ENCODE peak calls at places on chromosomes 3 and 15, in five cellular contexts. G is A549, I is PC-3, L is PC-9, S is HCT116. D is an unnamed sample.

GRCh38 chr3:155392138-155392537 is 98.7 kb upstream of the STRIT1 start:
- DNase-seq in G (no peak), I (no peak), L (no peak), S (no peak), D (no peak)

GRCh38 chr3:47678446-47679338 is 100.0 kb upstream of the CSPG5 start:
- DNase-seq in G (no peak), I (no peak), L (no peak), S (no peak), D (no peak)

GRCh38 chr3:98548544-98548943 is 16.8 kb downstream of the GPR15 start:
- DNase-seq in G (no peak), I (no peak), L (no peak), S (no peak), D (no peak)

GRCh38 chr3:160027541-160028195 is 39.0 kb downstream of the IL12A start:
- DNase-seq in G (no peak), I (peak), L (peak), S (no peak), D (no peak)

GRCh38 chr3:121942116-121942786 is 48.0 kb downstream of the SLC15A2 start:
- DNase-seq in G (no peak), I (peak), L (peak), S (no peak), D (no peak)

GRCh38 chr3:133860519-133860918 is 35.2 kb downstream of the RAB6B start:
- DNase-seq in G (no peak), I (no peak), L (no peak), S (no peak), D (no peak)

GRCh38 chr3:150215616-150216015 is 192.5 kb upstream of the TSC22D2 start:
- DNase-seq in G (no peak), I (no peak), L (no peak), S (no peak), D (no peak)

GRCh38 chr3:152071924-152072323 is 196.8 kb upstream of the MBNL1 start:
- DNase-seq in G (no peak), I (peak), L (no peak), S (peak), D (no peak)

GRCh38 chr3:126329927-126330725 is 27.1 kb downstream of the KLF15 start:
- DNase-seq in G (no peak), I (no peak), L (no peak), S (no peak), D (no peak)

GRCh38 chr15:42065008-42065407 is 29.4 kb downstream of the PLA2G4D start:
- DNase-seq in G (no peak), I (peak), L (no peak), S (no peak), D (peak)

GRCh38 chr3:37899101-37899707 is 37.5 kb downstream of the CTDSPL start:
- DNase-seq in G (no peak), I (no peak), L (no peak), S (no peak), D (no peak)

GRCh38 chr3:64664397-64664796 is 23.4 kb downstream of the ADAMTS9 start:
- DNase-seq in G (no peak), I (no peak), L (no peak), S (no peak), D (no peak)

GRCh38 chr3:129602730-129603560 is 3.5 kb downstream of the PLXND1 start:
- DNase-seq in G (peak), I (peak), L (peak), S (no peak), D (peak)

GRCh38 chr3:113234688-113235260 is 23.4 kb downstream of the BOC start:
- DNase-seq in G (no peak), I (no peak), L (no peak), S (no peak), D (no peak)

GRCh38 chr3:27568393-27568792 is 84.2 kb upstream of the SLC4A7 start:
- DNase-seq in G (no peak), I (peak), L (no peak), S (no peak), D (no peak)

GRCh38 chr3:44892689-44893088 is 18.3 kb downstream of the TGM4 start:
- DNase-seq in G (no peak), I (peak), L (no peak), S (no peak), D (no peak)

GRCh38 chr3:49966233-49966942 is 26.4 kb downstream of the RBM6 start:
- DNase-seq in G (no peak), I (peak), L (no peak), S (no peak), D (no peak)

GRCh38 chr3:194503101-194503531 is 16.3 kb upstream of the ATP13A3 start:
- DNase-seq in G (no peak), I (peak), L (no peak), S (no peak), D (no peak)

GRCh38 chr3:33380653-33381052 is 59.6 kb downstream of the UBP1 start:
- DNase-seq in G (no peak), I (no peak), L (no peak), S (no peak), D (no peak)

GRCh38 chr3:17035033-17035432 is 150.3 kb downstream of the PLCL2 start:
- DNase-seq in G (no peak), I (no peak), L (no peak), S (no peak), D (no peak)

GRCh38 chr3:20043398-20043797 is 3.2 kb downstream of the KAT2B start:
- DNase-seq in G (no peak), I (no peak), L (peak), S (no peak), D (peak)

GRCh38 chr3:170117134-170117533 is 64.4 kb downstream of the PHC3 start:
- DNase-seq in G (peak), I (peak), L (no peak), S (no peak), D (no peak)

GRCh38 chr15:45604321-45604720 is 17.1 kb downstream of the BLOC1S6 start:
- DNase-seq in G (no peak), I (no peak), L (no peak), S (no peak), D (no peak)

GRCh38 chr3:173553635-173554280 is 156.2 kb downstream of the NLGN1 start:
- DNase-seq in G (peak), I (peak), L (no peak), S (peak), D (no peak)

GRCh38 chr15:92624401-92624991 is 31.1 kb downstream of the FAM174B start:
- DNase-seq in G (no peak), I (no peak), L (no peak), S (no peak), D (no peak)

GRCh38 chr3:47824541-47825473 is 21.9 kb downstream of the DHX30 start:
- DNase-seq in G (peak), I (peak), L (peak), S (peak), D (peak)

GRCh38 chr3:90092994-90093393 is 985.6 kb downstream of the EPHA3 start:
- DNase-seq in G (no peak), I (peak), L (no peak), S (no peak), D (no peak)

GRCh38 chr3:128425142-128425845 is 41.4 kb downstream of the DNAJB8 start:
- DNase-seq in G (no peak), I (no peak), L (no peak), S (no peak), D (no peak)

GRCh38 chr3:177484926-177485325 is 287.6 kb upstream of the TBL1XR1 start:
- DNase-seq in G (no peak), I (no peak), L (no peak), S (no peak), D (no peak)

GRCh38 chr3:177345973-177346503 is 148.8 kb upstream of the TBL1XR1 start:
- DNase-seq in G (no peak), I (no peak), L (no peak), S (no peak), D (no peak)

GRCh38 chr3:172678068-172678467 is 32.8 kb downstream of the NCEH1 start:
- DNase-seq in G (no peak), I (peak), L (peak), S (no peak), D (no peak)

GRCh38 chr15:92451225-92451825 is 57.6 kb downstream of the ST8SIA2 start:
- DNase-seq in G (no peak), I (peak), L (peak), S (no peak), D (no peak)

GRCh38 chr15:56835598-56836275 is 82.7 kb upstream of the TCF12 start:
- DNase-seq in G (no peak), I (no peak), L (no peak), S (no peak), D (no peak)

GRCh38 chr3:23096041-23096440 is 107.1 kb upstream of the UBE2E2 start:
- DNase-seq in G (no peak), I (peak), L (peak), S (no peak), D (no peak)

GRCh38 chr3:23099021-23099420 is 104.1 kb upstream of the UBE2E2 start:
- DNase-seq in G (no peak), I (no peak), L (no peak), S (no peak), D (no peak)

GRCh38 chr3:23094412-23094811 is 108.7 kb upstream of the UBE2E2 start:
- DNase-seq in G (no peak), I (no peak), L (no peak), S (no peak), D (no peak)

GRCh38 chr3:23099677-23100076 is 103.5 kb upstream of the UBE2E2 start:
- DNase-seq in G (no peak), I (peak), L (no peak), S (no peak), D (no peak)

DNA sequence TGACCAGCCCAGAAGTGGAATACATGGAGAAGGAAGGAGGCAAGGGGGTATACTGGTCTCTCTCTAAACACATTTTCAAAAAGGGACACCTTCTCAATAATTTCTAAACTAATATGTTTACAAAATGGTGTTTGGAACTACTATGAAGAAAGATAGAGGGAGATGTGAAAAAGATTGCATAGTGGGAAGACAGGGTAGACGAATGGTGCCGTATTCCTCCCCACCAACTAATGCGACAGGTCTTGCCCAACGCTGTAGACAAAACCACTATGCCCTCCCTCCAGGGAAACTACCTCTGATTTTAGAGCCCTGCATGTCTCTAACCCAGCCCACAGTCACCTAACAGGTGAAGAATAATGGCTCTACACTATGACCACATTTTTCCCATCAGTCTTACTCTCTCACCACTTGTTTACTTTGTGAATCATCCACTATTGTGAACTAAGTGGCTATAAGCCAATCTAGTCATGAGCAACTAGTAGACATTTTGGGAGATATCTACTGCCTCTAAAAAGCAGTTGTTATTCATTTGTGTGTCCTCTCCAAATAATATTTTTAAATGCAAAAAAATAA is 108.2 kb upstream of the UBE2E2 start:
- DNase-seq in G (peak), I (peak), L (peak), S (peak), D (no peak)
- H3K4me3 ChIP-seq in G (no peak), I (no peak), L (no peak), S (no peak), D (no peak)

GRCh38 chr3:188431553-188431952 is 277.6 kb downstream of the LPP start:
- DNase-seq in G (no peak), I (peak), L (peak), S (no peak), D (no peak)

GRCh38 chr3:188431040-188431439 is 277.1 kb downstream of the LPP start:
- DNase-seq in G (no peak), I (no peak), L (no peak), S (no peak), D (no peak)

GRCh38 chr3:188433526-188433855 is 279.5 kb downstream of the LPP start:
- DNase-seq in G (no peak), I (no peak), L (no peak), S (no peak), D (no peak)

GRCh38 chr3:188434594-188434993 is 280.6 kb downstream of the LPP start:
- DNase-seq in G (no peak), I (no peak), L (no peak), S (no peak), D (no peak)

DNA sequence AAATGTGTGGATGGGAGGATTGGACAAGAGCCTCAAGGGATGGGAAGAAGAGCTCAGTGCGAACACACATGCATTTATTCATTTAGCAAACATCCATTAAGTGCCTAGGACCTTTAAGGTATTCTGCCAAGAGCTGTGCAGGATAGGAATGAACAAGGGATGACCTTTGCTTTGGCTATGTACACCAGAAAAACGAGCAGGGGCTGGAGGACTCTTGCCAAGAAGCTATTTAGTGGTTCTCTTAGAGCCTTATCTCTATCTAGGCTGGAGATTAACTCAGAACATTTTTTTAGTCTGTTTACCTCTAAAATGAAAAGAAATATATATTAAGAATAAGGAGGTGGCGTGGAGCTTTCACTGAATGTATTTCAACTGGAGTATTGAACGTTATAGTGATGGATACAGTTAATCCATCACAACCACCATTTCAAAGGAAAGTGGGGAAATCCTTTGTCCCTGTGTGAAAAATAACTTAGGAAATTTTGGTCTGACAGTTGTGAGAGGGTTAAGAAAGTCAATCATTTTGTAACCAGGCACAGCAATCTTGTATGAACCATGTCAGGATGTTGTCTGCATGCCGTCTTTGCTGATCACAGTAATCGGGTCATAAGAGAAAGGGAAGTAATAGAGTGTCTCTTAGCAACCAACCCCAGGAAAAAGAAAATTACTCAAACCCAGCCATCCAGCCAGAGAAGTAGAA is 279.0 kb downstream of the LPP start:
- DNase-seq in G (no peak), I (peak), L (no peak), S (no peak), D (no peak)
- H3K4me2 ChIP-seq in G (peak), I (no peak), L (no peak), S (no peak), D (no peak)

DNA sequence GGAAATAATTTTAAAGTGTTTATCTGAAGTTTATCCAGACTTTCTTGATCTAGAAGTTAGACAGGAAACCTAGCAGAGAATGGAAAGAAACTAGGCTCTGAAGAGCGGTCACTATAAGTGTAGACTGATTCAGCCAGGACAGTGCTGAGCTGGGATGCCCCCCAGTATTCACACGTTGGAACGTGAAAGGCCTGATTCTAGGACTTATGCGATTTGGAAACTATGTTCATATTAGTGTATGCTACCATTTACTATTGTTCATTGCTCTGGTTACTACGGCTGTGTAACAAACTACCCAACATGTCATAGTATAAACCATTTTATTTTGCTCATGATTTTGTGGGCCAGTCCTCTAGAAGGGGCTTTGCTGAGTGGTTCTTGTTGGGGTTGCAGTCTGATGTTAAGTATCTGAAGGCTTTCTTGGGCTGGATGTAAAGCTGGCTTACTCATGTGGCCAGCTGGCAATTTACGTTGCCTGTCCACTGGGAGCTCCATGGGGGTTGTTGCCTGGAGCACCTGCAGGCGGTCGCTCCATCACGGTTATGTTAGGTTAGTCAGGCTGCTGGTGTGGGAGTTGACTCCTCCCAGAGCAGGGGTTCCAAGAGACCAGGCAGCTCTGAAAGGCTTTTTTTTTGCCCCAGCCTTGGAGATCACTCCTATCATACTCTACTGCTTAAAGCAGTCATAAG is 97.9 kb downstream of the NR1D2 start:
- DNase-seq in G (no peak), I (no peak), L (no peak), S (no peak), D (no peak)
- H3K4me3 ChIP-seq in G (no peak), I (no peak), L (no peak), S (no peak), D (no peak)

DNA sequence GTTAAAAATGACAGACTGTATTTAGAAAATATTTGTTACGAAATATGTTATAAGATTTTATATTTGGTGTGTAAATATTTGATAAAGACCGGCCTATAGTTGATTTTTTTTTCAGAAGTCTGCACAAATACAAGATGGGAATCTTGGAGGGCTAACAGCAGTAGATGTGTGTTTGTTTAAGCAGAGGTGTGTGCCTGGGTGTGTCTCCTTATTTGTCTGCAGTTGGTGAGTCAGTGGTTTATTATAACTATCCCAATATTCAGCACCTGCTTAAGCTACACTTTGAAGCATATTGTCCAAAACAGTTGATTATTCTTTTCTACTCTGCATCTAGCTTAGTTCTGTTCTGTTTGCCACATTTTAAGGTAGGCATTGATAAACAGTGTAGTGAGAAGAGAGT is 12.4 kb downstream of the GLCE start:
- DNase-seq in G (peak), I (peak), L (peak), S (no peak), D (no peak)
- H3K4me2 ChIP-seq in G (peak), I (peak), L (peak), S (peak), D (no peak)

D was measured in DND-41.